ENCODE peak calls at places on chromosomes 4 and X, in seven cellular contexts. Y is OCI-LY7, B is GM23248, A is SK-N-SH, N is mammary epithelial cell, J is MM.1S, Z is GM23338. Q is an unnamed sample. For H3K4me1, the result is how much of the 10 kb centered on the place peaks cover.

GRCh38 chr4:69984030-69984443 is 11.7 kb upstream of the STATH start:
- DNase-seq in Y (no peak), B (no peak), A (no peak), N (peak), J (peak), Z (peak), Q (no peak)

GRCh38 chr4:39134674-39135073 is 47.7 kb upstream of the WDR19 start:
- DNase-seq in Y (peak), B (peak), A (peak), N (no peak), J (peak), Z (no peak), Q (no peak)

GRCh38 chr4:107721436-107722090 is 1.5 kb upstream of the PAPSS1 start:
- DNase-seq in Y (peak), B (no peak), A (no peak), N (no peak), J (peak), Z (peak), Q (no peak)

GRCh38 chr4:6290769-6291547 is 21.3 kb downstream of the WFS1 start:
- DNase-seq in Y (no peak), B (no peak), A (no peak), N (no peak), J (no peak), Z (peak), Q (no peak)

GRCh38 chr4:151788021-151788420 is 27.2 kb upstream of the GATB start:
- DNase-seq in Y (no peak), B (no peak), A (no peak), N (no peak), J (no peak), Z (no peak), Q (no peak)

GRCh38 chr4:122898370-122899150 is 23.8 kb downstream of the NUDT6 start:
- DNase-seq in Y (no peak), B (peak), A (no peak), N (peak), J (no peak), Z (no peak), Q (peak)

GRCh38 chr4:152609460-152609859 is 70.3 kb downstream of the TMEM154 start:
- DNase-seq in Y (no peak), B (no peak), A (no peak), N (no peak), J (no peak), Z (no peak), Q (no peak)

GRCh38 chr4:106021737-106022410 is 126.6 kb downstream of the NPNT start:
- DNase-seq in Y (no peak), B (no peak), A (no peak), N (no peak), J (no peak), Z (no peak), Q (no peak)

GRCh38 chrX:31435592-31435991 is 363.8 kb upstream of the FTHL17 start:
- DNase-seq in Y (no peak), B (peak), A (no peak), N (no peak), J (no peak), Z (peak), Q (no peak)

GRCh38 chr4:173217727-173218126 is 49.1 kb downstream of the GALNT7 start:
- DNase-seq in Y (no peak), B (peak), A (no peak), N (peak), J (no peak), Z (no peak), Q (no peak)

GRCh38 chr4:142983111-142983510 is 137.0 kb upstream of the INPP4B start:
- DNase-seq in Y (no peak), B (no peak), A (no peak), N (no peak), J (no peak), Z (no peak), Q (no peak)

GRCh38 chrX:95629737-95630136 is 1054.9 kb upstream of the DIAPH2 start:
- DNase-seq in Y (peak), B (no peak), A (no peak), N (no peak), J (no peak), Z (peak), Q (no peak)

GRCh38 chrX:40278340-40279090 is 180.8 kb upstream of the BCOR start:
- DNase-seq in Y (no peak), B (no peak), A (no peak), N (no peak), J (no peak), Z (no peak), Q (no peak)

GRCh38 chrX:123833387-123833786 is 26.5 kb upstream of the XIAP start:
- DNase-seq in Y (peak), B (peak), A (peak), N (peak), J (peak), Z (peak), Q (peak)

GRCh38 chr4:172996571-172997216 is 171.9 kb upstream of the GALNT7 start:
- DNase-seq in Y (no peak), B (peak), A (no peak), N (peak), J (no peak), Z (no peak), Q (no peak)

GRCh38 chr4:80989921-80990544 is 40.5 kb upstream of the BMP3 start:
- DNase-seq in Y (peak), B (peak), A (peak), N (peak), J (peak), Z (peak), Q (peak)

GRCh38 chr4:78634011-78634664 is 82.6 kb downstream of the ANXA3 start:
- DNase-seq in Y (no peak), B (peak), A (no peak), N (no peak), J (peak), Z (no peak), Q (no peak)

GRCh38 chr4:76453232-76453631 is 18.2 kb downstream of the SHROOM3 start:
- DNase-seq in Y (no peak), B (no peak), A (no peak), N (no peak), J (no peak), Z (no peak), Q (no peak)

GRCh38 chr4:76449362-76449767 is 14.3 kb downstream of the SHROOM3 start:
- DNase-seq in Y (no peak), B (no peak), A (no peak), N (no peak), J (no peak), Z (no peak), Q (no peak)

GRCh38 chr4:76448211-76448610 is 13.2 kb downstream of the SHROOM3 start:
- DNase-seq in Y (no peak), B (no peak), A (no peak), N (no peak), J (no peak), Z (no peak), Q (no peak)

GRCh38 chr4:76447326-76447954 is 12.4 kb downstream of the SHROOM3 start:
- DNase-seq in Y (no peak), B (peak), A (no peak), N (peak), J (no peak), Z (no peak), Q (no peak)

DNA sequence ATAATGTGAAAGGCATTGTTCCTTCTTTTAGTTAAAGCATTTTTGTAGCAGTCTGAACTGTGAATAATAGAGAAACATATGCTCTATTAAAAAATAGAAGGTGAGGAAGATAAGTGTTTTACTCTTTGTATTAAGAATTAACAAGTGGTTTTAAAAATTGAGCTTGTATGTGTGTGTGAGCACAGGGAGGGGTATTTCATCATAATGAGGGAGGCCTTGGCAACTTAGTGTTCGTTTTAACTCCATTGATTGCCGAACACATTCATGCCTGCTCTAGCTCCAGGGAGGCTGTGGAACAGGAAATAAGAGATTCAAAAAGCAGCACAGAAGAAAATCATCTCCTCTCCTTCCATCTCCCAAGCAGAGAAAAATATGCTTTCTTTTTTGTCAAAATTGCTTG is 14.8 kb downstream of the SHROOM3 start:
- DNase-seq in Y (no peak), B (peak), A (no peak), N (peak), J (no peak), Z (peak), Q (no peak)
- H2AFZ ChIP-seq in Y (no peak), B (peak), A (no peak), N (peak), J (no peak), Z (no peak), Q (no peak)

DNA sequence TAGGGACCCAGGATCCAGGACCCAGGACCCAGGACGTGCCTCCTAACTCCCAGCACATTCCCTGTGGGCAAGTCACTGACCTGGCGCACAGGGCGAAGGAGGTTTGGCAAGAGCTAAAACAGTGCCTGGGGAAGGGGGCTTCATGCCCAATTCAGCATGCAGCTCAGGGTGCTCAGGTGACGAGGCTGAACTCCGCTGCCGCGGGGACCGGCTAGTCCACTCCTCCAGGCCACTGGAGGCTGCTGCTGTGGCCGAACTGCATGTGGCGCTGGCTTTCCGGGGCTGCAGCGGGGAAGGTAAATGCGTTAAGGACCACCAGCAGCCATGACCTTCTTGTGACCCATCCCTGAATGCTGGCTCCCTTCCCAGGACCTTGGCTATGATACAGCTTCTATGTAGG is 4.9 kb upstream of the PIM2 start:
- DNase-seq in Y (no peak), B (no peak), A (no peak), N (no peak), J (no peak), Z (no peak), Q (no peak)
- H3K4me1 ChIP-seq in Y (under half), B (under half), A (under half), N (under half), J (under half), Z (under half), Q (under half)

GRCh38 chr4:8344387-8344786 is 74.8 kb downstream of the HTRA3 start:
- DNase-seq in Y (no peak), B (no peak), A (no peak), N (no peak), J (no peak), Z (no peak), Q (no peak)
- H2AFZ ChIP-seq in Y (no peak), B (no peak), A (no peak), N (no peak), J (no peak), Z (no peak), Q (no peak)

GRCh38 chr4:1247811-1248261 is 1.1 kb downstream of the CTBP1 start:
- DNase-seq in Y (no peak), B (no peak), A (no peak), N (peak), J (peak), Z (no peak), Q (no peak)

GRCh38 chr4:1249148-1249730 is 309 bp upstream of the CTBP1 start:
- DNase-seq in Y (peak), B (peak), A (peak), N (peak), J (peak), Z (peak), Q (peak)

GRCh38 chr4:1246901-1247810 is 1.8 kb downstream of the CTBP1 start:
- DNase-seq in Y (peak), B (peak), A (peak), N (peak), J (peak), Z (peak), Q (no peak)

GRCh38 chr4:1249731-1250526 is 999 bp upstream of the CTBP1 start:
- DNase-seq in Y (no peak), B (peak), A (peak), N (peak), J (peak), Z (peak), Q (no peak)

DNA sequence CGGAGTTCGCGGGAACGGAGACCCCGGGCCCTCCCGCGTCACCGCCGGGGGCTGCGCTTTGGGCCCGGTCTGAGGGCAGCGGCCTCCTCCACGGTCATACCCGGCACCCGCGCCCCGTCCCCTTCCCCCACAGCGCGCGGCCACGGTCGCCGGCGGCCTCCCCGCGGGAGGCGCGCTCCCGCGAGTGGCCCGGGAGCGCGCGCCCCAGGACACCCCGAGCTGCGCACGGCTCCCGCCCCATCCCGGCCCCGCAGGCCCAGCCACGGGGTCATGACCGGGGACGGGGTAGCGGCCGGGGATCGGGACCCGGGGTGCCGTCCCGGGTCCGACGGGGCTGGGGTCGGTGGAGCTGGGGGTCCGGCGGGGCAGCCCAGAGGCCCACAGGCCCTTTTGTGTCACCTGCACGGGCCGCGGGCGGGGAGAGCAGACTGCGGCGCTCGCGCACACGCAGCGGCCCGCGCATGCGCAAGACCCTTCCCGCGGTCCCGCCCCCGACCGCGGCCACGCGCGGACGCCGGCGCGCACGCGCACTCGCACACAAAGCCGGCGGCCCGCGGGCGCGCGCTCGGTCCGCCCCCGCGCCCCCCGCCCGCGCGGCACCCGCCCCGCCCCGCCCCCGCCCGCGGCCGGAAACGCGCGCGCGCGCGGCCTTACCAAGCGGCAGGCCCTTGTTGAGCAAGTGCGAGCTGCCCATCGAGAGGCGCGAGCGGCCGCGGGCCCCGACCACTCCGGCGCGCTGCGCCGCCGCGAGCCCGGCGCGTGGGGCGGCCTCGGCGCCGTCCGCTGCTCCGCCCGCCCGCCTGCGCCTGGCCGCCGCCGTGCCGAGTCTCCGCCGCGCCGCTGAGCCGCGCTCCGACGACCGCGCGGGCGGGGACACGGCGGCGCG is at the start of gene CTBP1:
- DNase-seq in Y (peak), B (peak), A (peak), N (peak), J (peak), Z (peak), Q (peak)
- H3K4me1 ChIP-seq in Y (under half), B (under half), A (under half), N (under half), J (under half), Z (under half), Q (under half)

GRCh38 chrX:87475793-87476192 is 41.8 kb upstream of the KLHL4 start:
- DNase-seq in Y (no peak), B (no peak), A (no peak), N (no peak), J (no peak), Z (no peak), Q (no peak)
- H2AFZ ChIP-seq in Y (no peak), B (no peak), A (no peak), N (no peak), J (no peak), Z (no peak), Q (no peak)

DNA sequence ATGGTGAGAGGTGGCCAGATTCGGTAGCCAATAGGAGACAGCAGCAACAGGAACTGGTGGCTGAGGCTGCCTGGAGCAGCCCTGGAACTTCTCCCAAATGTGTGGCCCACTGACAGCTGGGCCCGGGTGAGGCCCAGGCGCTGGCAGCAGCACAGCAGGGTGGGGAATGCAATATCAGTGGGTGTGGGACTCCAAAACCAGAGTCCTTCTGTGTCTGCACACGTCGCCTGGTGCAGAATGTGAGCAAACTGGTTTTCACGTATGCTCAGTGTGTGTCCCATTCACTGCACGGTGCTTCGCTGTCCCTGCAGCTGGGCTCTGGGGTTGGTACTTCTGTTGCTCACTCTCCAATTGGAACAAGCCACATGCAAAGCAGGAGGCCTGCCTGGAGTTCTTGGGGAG is 14.4 kb upstream of the CENPU start:
- DNase-seq in Y (no peak), B (no peak), A (no peak), N (peak), J (no peak), Z (peak), Q (no peak)
- H3K4me1 ChIP-seq in Y (under half), B (under half), A (under half), N (under half), J (under half), Z (under half), Q (under half)